ENCODE peak calls at places on chromosome 14, in eight cellular contexts. W, M, H, T, K, X, J and F are unnamed samples.

GRCh38 chr14:102323102-102323501 is 3.6 kb downstream of the ZNF839 start:
- DNase-seq in M (peak; percentile 67), J (peak; percentile 71), H (no peak), T (peak; percentile 38), X (peak; percentile 52), W (peak; percentile 49), K (peak; percentile 65), F (peak; percentile 68)

GRCh38 chr14:53534841-53535240 is 381.7 kb upstream of the DDHD1 start:
- DNase-seq in X (peak; percentile 26), M (no peak), T (no peak), J (no peak), W (no peak), H (no peak), K (no peak), F (no peak)

GRCh38 chr14:79502101-79502750 is 709.1 kb downstream of the DIO2 start:
- DNase-seq in X (no peak), H (no peak), K (no peak), J (no peak), T (no peak), W (no peak), M (no peak), F (no peak)

GRCh38 chr14:93946506-93947170 is 19.5 kb downstream of the FAM181A start:
- DNase-seq in J (no peak), X (peak; percentile 37), T (no peak), M (no peak), W (no peak), H (no peak), K (no peak), F (no peak)

GRCh38 chr14:99619873-99620834 is 16.1 kb upstream of the CCDC85C start:
- DNase-seq in X (peak; percentile 44), H (no peak), M (no peak), W (no peak), K (peak; percentile 61), J (no peak), T (peak; percentile 57), F (no peak)

GRCh38 chr14:35387209-35387608 is 17.3 kb downstream of the NFKBIA start:
- DNase-seq in X (no peak), J (no peak), W (no peak), K (no peak), T (no peak), H (no peak), M (no peak), F (no peak)

GRCh38 chr14:60093606-60094005 is 1.9 kb downstream of the PCNX4 start:
- DNase-seq in H (no peak), M (no peak), K (no peak), T (no peak), W (no peak), X (no peak), J (no peak), F (peak; percentile 31)

GRCh38 chr14:42804146-42804545 is 1197.5 kb downstream of the LRFN5 start:
- DNase-seq in J (no peak), T (no peak), M (no peak), X (no peak), W (no peak), K (no peak), H (no peak), F (no peak)

GRCh38 chr14:97777622-97778021 is 980.4 kb downstream of the VRK1 start:
- DNase-seq in K (no peak), T (no peak), M (no peak), W (no peak), H (no peak), X (no peak), J (no peak), F (no peak)

GRCh38 chr14:39431416-39432178 is 636 bp downstream of the FBXO33 start:
- DNase-seq in W (peak; percentile 34), X (no peak), J (peak; percentile 51), H (no peak), T (peak; percentile 21), M (peak; percentile 58), K (peak; percentile 73), F (peak; percentile 43)

GRCh38 chr14:89428556-89429196 is 11.6 kb upstream of the FOXN3 start:
- DNase-seq in K (peak; percentile 26), W (no peak), X (peak; percentile 54), H (no peak), M (no peak), J (no peak), T (no peak), F (no peak)

GRCh38 chr14:73720636-73721035 is 6.5 kb upstream of the PNMA1 start:
- DNase-seq in W (no peak), T (no peak), H (no peak), X (no peak), M (no peak), J (no peak), K (no peak), F (no peak)
- H3K36me3 ChIP-seq in W (peaks cover 36% of the 10 kb centered on the region), T (peaks cover 30% of the 10 kb centered on the region), H (peaks cover 50% of the 10 kb centered on the region), X (peaks cover 38% of the 10 kb centered on the region), M (peaks cover 90% of the 10 kb centered on the region), J (peaks cover 34% of the 10 kb centered on the region), K (no peaks in the 10 kb centered on the region), F (peaks cover 86% of the 10 kb centered on the region)

GRCh38 chr14:23431486-23431885 is 4.0 kb downstream of the MYH7 start:
- DNase-seq in W (no peak), H (no peak), T (peak; percentile 9), X (no peak), J (no peak), M (no peak), K (no peak), F (no peak)
- H3K4me1 ChIP-seq in W (no peaks in the 10 kb centered on the region), H (no peaks in the 10 kb centered on the region), T (peaks cover 6% of the 10 kb centered on the region), X (no peaks in the 10 kb centered on the region), J (peaks cover 21% of the 10 kb centered on the region), M (no peaks in the 10 kb centered on the region), K (peaks cover 27% of the 10 kb centered on the region), F (no peaks in the 10 kb centered on the region)

DNA sequence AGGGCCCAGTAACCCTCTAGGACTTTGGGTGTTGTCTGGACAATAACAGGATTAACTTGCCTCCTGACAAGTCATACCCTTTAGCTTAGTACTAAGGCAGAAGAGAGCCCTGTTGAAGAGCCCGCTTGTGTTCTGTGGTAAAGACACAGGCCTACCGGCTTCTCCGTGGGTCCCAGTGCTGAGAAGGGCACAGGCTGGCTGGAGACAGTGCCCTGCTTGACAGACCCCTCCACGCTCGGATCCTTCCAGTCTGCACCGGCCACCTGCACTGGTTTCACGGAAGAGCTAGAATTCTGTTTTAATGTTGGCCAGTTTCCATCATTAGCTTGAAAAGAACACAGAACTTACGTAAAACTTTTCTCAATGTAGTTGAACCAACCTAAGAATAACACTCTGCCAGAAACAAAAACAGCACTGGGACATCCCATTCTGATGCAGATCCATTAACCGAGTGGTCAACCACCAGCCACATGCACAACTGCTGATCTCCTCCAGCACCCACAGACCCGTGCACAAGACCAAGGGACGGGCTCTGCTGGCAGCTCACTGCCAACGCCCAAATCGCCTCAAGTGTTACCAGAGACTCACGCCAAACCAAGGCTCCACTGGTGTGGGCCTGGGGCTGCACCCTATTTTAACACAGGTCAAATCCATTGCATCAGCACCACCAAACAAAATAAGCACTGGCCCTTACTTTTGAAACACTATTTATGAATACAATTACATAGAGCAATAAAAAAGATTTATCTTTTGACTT is 27.1 kb downstream of the ZFYVE21 start:
- DNase-seq in J (no peak), W (no peak), K (no peak), H (no peak), T (no peak), M (no peak), X (no peak), F (no peak)
- H3K36me3 ChIP-seq in J (peaks cover 9% of the 10 kb centered on the region), W (no peaks in the 10 kb centered on the region), K (no peaks in the 10 kb centered on the region), H (no peaks in the 10 kb centered on the region), T (peaks cover 12% of the 10 kb centered on the region), M (peaks cover 100% of the 10 kb centered on the region), X (no peaks in the 10 kb centered on the region), F (peaks cover 6% of the 10 kb centered on the region)

GRCh38 chr14:73237219-73237785 is at the start of gene PAPLN:
- DNase-seq in J (no peak), M (no peak), K (peak; percentile 61), X (no peak), H (no peak), T (no peak), W (peak; percentile 55), F (no peak)

GRCh38 chr14:73234586-73235394 is 2.5 kb upstream of the PAPLN start:
- DNase-seq in M (no peak), X (no peak), H (no peak), T (no peak), K (peak; percentile 30), W (no peak), J (no peak), F (no peak)

GRCh38 chr14:73235531-73236155 is 1.7 kb upstream of the PAPLN start:
- DNase-seq in J (no peak), K (peak; percentile 83), X (no peak), W (no peak), T (no peak), M (no peak), H (no peak), F (no peak)

GRCh38 chr14:73236752-73237218 is 521 bp upstream of the PAPLN start:
- DNase-seq in M (no peak), K (peak; percentile 24), W (no peak), H (no peak), T (no peak), X (no peak), J (no peak), F (no peak)

GRCh38 chr14:73236157-73236556 is 1.1 kb upstream of the PAPLN start:
- DNase-seq in W (no peak), K (peak; percentile 50), J (no peak), X (no peak), H (no peak), T (no peak), M (no peak), F (no peak)
- H3K4me1 ChIP-seq in W (peaks cover 4% of the 10 kb centered on the region), K (peaks cover 75% of the 10 kb centered on the region), J (peaks cover 42% of the 10 kb centered on the region), X (peaks cover 26% of the 10 kb centered on the region), H (peaks cover 27% of the 10 kb centered on the region), T (peaks cover 29% of the 10 kb centered on the region), M (peaks cover 29% of the 10 kb centered on the region), F (peaks cover 36% of the 10 kb centered on the region)